ENCODE peak calls at places on chromosomes 13 and 19, in eight cellular contexts. Z is transverse colon, X is Panc1, D is thoracic aorta, F is aorta, T is heart right ventricle, V is ovary, L is tibial nerve. G is an unnamed sample.

GRCh38 chr13:68846663-68847062 is 1261.0 kb upstream of the ATXN8OS start:
- DNase-seq in Z (no peak), X (no peak), D (no peak), F (no peak), T (no peak), V (no peak), L (no peak), G (no peak)

GRCh38 chr13:27404680-27405079 is 19.7 kb upstream of the GTF3A start:
- DNase-seq in Z (peak; percentile 77), X (no peak), D (no peak), F (no peak), T (no peak), V (no peak), L (no peak), G (no peak)

GRCh38 chr13:52084971-52085370 is 43.9 kb downstream of the NEK5 start:
- DNase-seq in Z (no peak), X (no peak), D (no peak), F (no peak), T (no peak), V (no peak), L (no peak), G (no peak)

GRCh38 chr13:41459754-41460111 is 2.4 kb downstream of the RGCC start:
- DNase-seq in Z (no peak), X (no peak), D (no peak), F (no peak), T (no peak), V (no peak), L (no peak), G (no peak)

GRCh38 chr19:37980419-37980975 is 73.5 kb downstream of the SIPA1L3 start:
- DNase-seq in Z (no peak), X (no peak), D (no peak), F (peak; percentile 46), T (no peak), V (no peak), L (no peak), G (no peak)

GRCh38 chr19:45508931-45509691 is 1.8 kb downstream of the VASP start:
- DNase-seq in Z (peak; percentile 86), X (no peak), D (peak; percentile 67), F (peak; percentile 94), T (peak; percentile 87), V (peak; percentile 70), L (no peak), G (no peak)

GRCh38 chr13:25630327-25630726 is 258.6 kb downstream of the ATP8A2 start:
- DNase-seq in Z (no peak), X (no peak), D (no peak), F (no peak), T (no peak), V (no peak), L (no peak), G (no peak)

GRCh38 chr19:11377237-11377636 is 2.8 kb downstream of the SWSAP1 start:
- DNase-seq in Z (peak; percentile 48), X (no peak), D (no peak), F (no peak), T (no peak), V (peak; percentile 64), L (no peak), G (no peak)

GRCh38 chr19:18844806-18845329 is 13.1 kb downstream of the UPF1 start:
- DNase-seq in Z (no peak), X (no peak), D (no peak), F (no peak), T (no peak), V (no peak), L (no peak), G (no peak)

GRCh38 chr13:107374038-107374437 is 806.1 kb upstream of the ARGLU1 start:
- DNase-seq in Z (no peak), X (no peak), D (no peak), F (no peak), T (no peak), V (no peak), L (no peak), G (no peak)

GRCh38 chr13:107370036-107370785 is 802.3 kb upstream of the ARGLU1 start:
- DNase-seq in Z (no peak), X (no peak), D (no peak), F (no peak), T (no peak), V (no peak), L (no peak), G (no peak)

GRCh38 chr13:107375701-107376350 is 807.9 kb upstream of the ARGLU1 start:
- DNase-seq in Z (no peak), X (no peak), D (no peak), F (no peak), T (no peak), V (no peak), L (no peak), G (no peak)

GRCh38 chr13:107376393-107377085 is 808.6 kb upstream of the ARGLU1 start:
- DNase-seq in Z (no peak), X (no peak), D (no peak), F (no peak), T (no peak), V (no peak), L (no peak), G (no peak)

GRCh38 chr13:107373551-107373950 is 805.6 kb upstream of the ARGLU1 start:
- DNase-seq in Z (no peak), X (no peak), D (no peak), F (no peak), T (no peak), V (no peak), L (no peak), G (peak; percentile 11)
- H3K4me3 ChIP-seq in Z (no peak overlapping the region), X (no peak overlapping the region), D (no peak overlapping the region), F (no peak overlapping the region), T (no peak overlapping the region), V (no peak overlapping the region), L (no peak overlapping the region), G (no peak overlapping the region)

GRCh38 chr13:47092202-47092601 is 195.3 kb upstream of the HTR2A start:
- DNase-seq in Z (no peak), X (no peak), D (no peak), F (no peak), T (no peak), V (no peak), L (no peak), G (no peak)
- H3K4me1 ChIP-seq in Z (no peaks in the 10 kb centered on the region), X (no peaks in the 10 kb centered on the region), D (peaks cover 9% of the 10 kb centered on the region), F (no peaks in the 10 kb centered on the region), T (no peaks in the 10 kb centered on the region), V (no peaks in the 10 kb centered on the region), L (no peaks in the 10 kb centered on the region), G (no peaks in the 10 kb centered on the region)

GRCh38 chr19:1533510-1534150 is 9.8 kb downstream of the PLK5 start:
- DNase-seq in Z (no peak), X (no peak), D (no peak), F (no peak), T (no peak), V (no peak), L (no peak), G (no peak)

GRCh38 chr19:1531587-1531986 is 7.7 kb downstream of the PLK5 start:
- DNase-seq in Z (no peak), X (no peak), D (no peak), F (no peak), T (no peak), V (no peak), L (no peak), G (no peak)

GRCh38 chr19:1532003-1532402 is 8.1 kb downstream of the PLK5 start:
- DNase-seq in Z (no peak), X (no peak), D (no peak), F (no peak), T (no peak), V (no peak), L (no peak), G (no peak)

GRCh38 chr19:1538978-1539377 is 15.1 kb downstream of the PLK5 start:
- DNase-seq in Z (no peak), X (no peak), D (no peak), F (no peak), T (no peak), V (no peak), L (no peak), G (no peak)

GRCh38 chr19:1534972-1535371 is 11.1 kb downstream of the PLK5 start:
- DNase-seq in Z (no peak), X (no peak), D (no peak), F (no peak), T (no peak), V (peak; percentile 14), L (no peak), G (no peak)
- H3K36me3 ChIP-seq in Z (no peaks in the 10 kb centered on the region), X (no peaks in the 10 kb centered on the region), D (no peaks in the 10 kb centered on the region), F (no peaks in the 10 kb centered on the region), T (no peaks in the 10 kb centered on the region), V (no peaks in the 10 kb centered on the region), L (no peaks in the 10 kb centered on the region), G (no peaks in the 10 kb centered on the region)

GRCh38 chr13:112900691-112901091 is 68.3 kb upstream of the MCF2L start:
- DNase-seq in Z (peak; percentile 2), X (no peak), D (no peak), F (peak; percentile 45), T (no peak), V (no peak), L (no peak), G (no peak)

GRCh38 chr13:112903071-112903577 is 65.9 kb upstream of the MCF2L start:
- DNase-seq in Z (no peak), X (no peak), D (no peak), F (no peak), T (no peak), V (no peak), L (no peak), G (no peak)

GRCh38 chr13:112903606-112904195 is 65.3 kb upstream of the MCF2L start:
- DNase-seq in Z (no peak), X (no peak), D (no peak), F (no peak), T (no peak), V (no peak), L (no peak), G (no peak)

GRCh38 chr13:112902669-112903068 is 66.3 kb upstream of the MCF2L start:
- DNase-seq in Z (no peak), X (no peak), D (no peak), F (no peak), T (no peak), V (no peak), L (no peak), G (no peak)

DNA sequence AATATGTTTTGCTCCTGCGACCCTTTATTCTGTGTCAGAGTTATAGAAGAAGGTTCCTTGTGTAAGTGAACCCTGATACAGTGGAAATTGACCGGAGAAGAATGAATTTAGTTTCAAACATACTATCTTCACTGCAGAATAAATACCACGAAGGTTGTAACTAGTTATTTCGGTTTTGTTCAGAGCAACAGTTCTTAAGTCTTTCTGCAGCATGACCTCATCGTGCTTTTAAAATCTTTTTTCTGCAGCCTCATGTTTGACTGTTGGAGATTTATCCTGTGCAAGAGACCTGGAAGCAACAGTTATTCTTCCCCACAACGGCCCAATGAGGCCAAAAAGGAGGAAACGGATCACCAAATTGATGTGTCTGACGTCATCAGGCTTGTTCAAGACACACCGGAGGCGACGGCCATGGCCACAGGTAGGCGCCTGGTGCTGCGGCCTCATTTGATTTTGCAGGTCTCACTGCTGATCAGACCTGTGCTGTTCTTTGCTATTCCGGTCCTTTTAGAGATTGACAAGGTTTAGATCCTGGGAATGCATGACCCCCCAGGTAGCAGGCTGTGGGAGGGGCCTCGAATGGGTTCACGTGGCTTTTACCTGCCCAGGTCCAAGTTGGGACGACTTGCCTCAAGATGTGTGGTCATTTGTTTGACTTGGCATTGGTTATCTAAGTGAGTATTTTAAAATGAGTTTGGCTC is 66.9 kb upstream of the MCF2L start:
- DNase-seq in Z (no peak), X (no peak), D (no peak), F (no peak), T (no peak), V (no peak), L (no peak), G (no peak)
- H3K4me3 ChIP-seq in Z (no peak overlapping the region), X (no peak overlapping the region), D (no peak overlapping the region), F (no peak overlapping the region), T (no peak overlapping the region), V (no peak overlapping the region), L (no peak overlapping the region), G (no peak overlapping the region)